ENCODE peak calls at places on chromosome 11, in eight cellular contexts. K, Q, V, Z, I, O, P and B are unnamed samples.

GRCh38 chr11:83793332-83793731 is 507.2 kb upstream of the CCDC90B start:
- DNase-seq in Q (no peak), V (no peak), O (no peak), Z (no peak), K (no peak), P (no peak), I (no peak), B (no peak)

GRCh38 chr11:110479445-110480101 is 49.8 kb downstream of the FDX1 start:
- DNase-seq in P (no peak), Z (peak), V (no peak), I (peak), Q (peak), O (peak), K (no peak), B (no peak)

GRCh38 chr11:14029971-14030531 is 67.5 kb downstream of the SPON1 start:
- DNase-seq in O (peak), P (no peak), K (no peak), I (peak), Q (peak), Z (peak), V (no peak), B (no peak)

GRCh38 chr11:11380340-11380739 is 27.3 kb upstream of the CSNK2A3 start:
- DNase-seq in V (no peak), Z (no peak), K (no peak), O (no peak), P (no peak), I (no peak), Q (no peak), B (no peak)

GRCh38 chr11:126345759-126346585 is 9.5 kb upstream of the ST3GAL4 start:
- DNase-seq in Q (peak), P (no peak), V (no peak), I (peak), K (no peak), O (peak), Z (peak), B (no peak)

GRCh38 chr11:128399722-128400121 is 187.6 kb downstream of the ETS1 start:
- DNase-seq in O (no peak), Q (no peak), V (no peak), K (no peak), Z (no peak), P (no peak), I (no peak), B (no peak)

GRCh38 chr11:116835791-116836647 is 1.4 kb downstream of the APOA1 start:
- DNase-seq in Z (peak), P (peak), Q (peak), K (peak), V (peak), I (peak), O (peak), B (peak)

GRCh38 chr11:106446961-106447360 is 369.5 kb downstream of the AASDHPPT start:
- DNase-seq in I (no peak), Z (no peak), K (no peak), O (no peak), P (no peak), V (no peak), Q (no peak), B (no peak)

GRCh38 chr11:72930011-72930410 is 115.8 kb downstream of the ATG16L2 start:
- DNase-seq in Z (no peak), Q (no peak), V (no peak), O (peak), P (no peak), K (no peak), I (peak), B (no peak)

GRCh38 chr11:96748639-96749370 is 359.0 kb downstream of the JRKL start:
- DNase-seq in Q (peak), K (no peak), V (no peak), P (no peak), O (peak), Z (no peak), I (no peak), B (no peak)

GRCh38 chr11:62602141-62603071 is 741 bp upstream of the MTA2 start:
- DNase-seq in P (peak), Z (peak), K (peak), O (peak), V (peak), Q (no peak), I (no peak), B (peak)

GRCh38 chr11:62446091-62446490 is 27.3 kb downstream of the SCGB1A1 start:
- DNase-seq in P (no peak), Q (no peak), Z (no peak), I (no peak), O (no peak), V (no peak), K (no peak), B (no peak)

GRCh38 chr11:68340784-68341556 is 28.6 kb downstream of the LRP5 start:
- DNase-seq in P (no peak), Z (no peak), I (no peak), O (no peak), Q (no peak), K (no peak), V (no peak), B (peak)

GRCh38 chr11:9955387-9955786 is 291.5 kb downstream of the SWAP70 start:
- DNase-seq in Q (no peak), V (no peak), P (no peak), O (no peak), Z (no peak), I (no peak), K (no peak), B (no peak)

GRCh38 chr11:44446341-44446712 is 119.1 kb upstream of the CD82 start:
- DNase-seq in Z (no peak), V (no peak), I (no peak), K (no peak), P (no peak), Q (no peak), O (peak), B (no peak)

GRCh38 chr11:119897046-119897440 is 168.0 kb upstream of the NECTIN1 start:
- DNase-seq in O (no peak), Q (no peak), V (no peak), Z (no peak), P (no peak), I (no peak), K (no peak), B (no peak)
- TF ChIP-seq CTCF in O (no peak), Q (no peak), V (no peak), Z (no peak), P (no peak), I (no peak), K (no peak), B (no peak)

DNA sequence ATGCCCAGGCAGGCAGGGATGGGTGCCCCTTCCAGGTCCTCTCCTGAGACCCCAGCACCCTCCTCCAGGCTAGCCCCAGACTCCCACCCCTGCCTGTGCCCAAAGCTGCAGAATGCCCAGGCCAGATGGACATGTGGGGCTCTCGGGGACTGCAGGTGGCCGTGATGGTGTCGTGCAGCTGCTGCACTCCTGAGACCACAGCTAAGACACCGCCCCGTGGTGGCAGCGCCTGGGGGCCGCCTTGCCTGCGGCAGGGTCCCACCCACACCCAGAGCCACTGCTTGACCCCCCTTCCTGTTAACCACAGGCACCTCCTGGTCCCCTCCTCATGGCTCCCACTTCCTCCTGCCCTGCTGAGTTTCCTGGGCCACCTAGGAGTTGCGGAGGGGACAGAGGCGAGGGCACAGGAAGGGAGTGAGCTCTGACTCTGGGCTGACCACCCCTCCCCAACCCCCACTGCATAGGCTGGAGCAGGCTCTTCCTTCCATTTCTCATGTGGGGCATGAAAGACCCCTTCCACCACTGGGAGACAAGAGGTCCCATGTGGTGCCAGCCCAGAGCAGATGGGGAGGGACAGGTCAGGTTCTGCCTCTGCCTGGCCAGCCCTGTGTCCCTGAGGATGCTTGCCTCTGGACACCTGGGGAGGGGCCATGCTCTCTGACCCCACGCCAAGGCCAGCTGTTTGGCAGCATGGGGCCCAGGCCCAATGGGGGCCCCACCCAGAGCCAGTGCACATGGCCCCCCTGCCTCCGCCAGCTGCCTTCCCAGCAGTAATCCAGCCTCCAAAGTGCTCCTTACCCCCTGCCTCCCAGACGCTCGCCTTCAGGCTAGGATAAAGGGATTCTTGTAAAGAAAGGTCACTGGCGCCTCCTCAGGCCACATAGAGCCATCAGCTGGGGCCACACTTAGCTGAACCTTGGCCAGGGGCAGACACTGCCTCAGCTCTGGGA is 29.3 kb downstream of the OSBPL5 start:
- DNase-seq in Q (no peak), V (peak), I (no peak), O (no peak), K (peak), Z (peak), P (no peak), B (peak)
- TF ChIP-seq CTCF in Q (no peak), V (peak), I (no peak), O (no peak), K (no peak), Z (no peak), P (no peak), B (no peak)

GRCh38 chr11:27700351-27701261 is at the start of gene BDNF:
- DNase-seq in V (peak), I (no peak), Z (no peak), P (peak), O (peak), Q (no peak), K (peak), B (peak)
- TF ChIP-seq CTCF in V (no peak), I (peak), Z (no peak), P (no peak), O (no peak), Q (no peak), K (no peak), B (no peak)

DNA sequence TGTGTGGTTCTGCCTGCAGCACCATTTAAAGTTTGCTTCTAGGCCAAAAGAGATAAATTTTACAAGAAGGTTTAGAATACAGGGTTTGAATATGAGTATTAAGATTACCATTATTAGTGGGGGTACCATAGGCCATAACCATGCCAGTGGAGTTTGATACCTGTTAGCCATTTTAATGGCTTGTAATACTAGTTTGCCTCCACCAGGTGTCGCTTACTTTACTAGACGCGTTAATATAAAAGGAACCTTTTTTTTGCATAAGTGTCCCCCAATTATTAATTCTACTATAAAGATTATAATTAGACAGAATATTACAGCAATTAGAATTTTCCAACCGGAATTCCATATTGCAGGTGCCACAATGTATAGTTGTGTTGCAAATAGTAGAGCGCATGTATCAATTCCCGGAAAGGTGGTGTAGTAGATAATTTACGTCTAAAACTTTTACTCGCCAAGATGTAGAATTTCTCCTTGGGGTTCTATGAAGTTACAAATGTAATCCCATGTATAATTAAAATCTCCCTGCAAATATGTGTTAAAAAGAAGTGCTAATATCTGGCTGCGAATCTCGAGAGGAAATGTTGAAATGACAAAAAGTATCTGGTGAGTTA is 16.1 kb downstream of the MS4A6E start:
- DNase-seq in Q (no peak), I (peak), O (peak), K (no peak), Z (no peak), P (no peak), V (no peak), B (no peak)
- TF ChIP-seq CTCF in Q (peak), I (peak), O (peak), K (peak), Z (peak), P (peak), V (peak), B (peak)